ENCODE peak calls at places on chromosomes 1 and 21, in four cellular contexts. S is HepG2, U is K562, D is H1. A is an unnamed sample.

GRCh38 chr1:210252621-210253041 is 20.0 kb downstream of the SERTAD4 start:
- DNase-seq in S (no peak), U (peak), D (peak), A (no peak)

GRCh38 chr1:87878873-87879272 is 550.2 kb downstream of the LMO4 start:
- DNase-seq in S (no peak), U (no peak), D (no peak), A (no peak)

GRCh38 chr1:227793079-227793947 is 22.2 kb upstream of the PRSS38 start:
- DNase-seq in S (no peak), U (peak), D (no peak), A (no peak)

GRCh38 chr1:20402585-20403422 is 83.2 kb downstream of the CAMK2N1 start:
- DNase-seq in S (no peak), U (no peak), D (no peak), A (no peak)

GRCh38 chr1:53376742-53377437 is 49.0 kb upstream of the LRP8 start:
- DNase-seq in S (no peak), U (no peak), D (peak), A (no peak)

GRCh38 chr1:24957016-24957807 is 27.1 kb upstream of the RUNX3 start:
- DNase-seq in S (no peak), U (no peak), D (no peak), A (no peak)

GRCh38 chr21:37862536-37862935 is 53.7 kb downstream of the KCNJ6 start:
- DNase-seq in S (no peak), U (no peak), D (peak), A (no peak)

GRCh38 chr1:206684478-206685255 is at the start of gene MAPKAPK2:
- DNase-seq in S (no peak), U (peak), D (peak), A (no peak)

GRCh38 chr1:110211503-110212164 is 1.5 kb downstream of the KCNC4 start:
- DNase-seq in S (no peak), U (no peak), D (peak), A (no peak)

GRCh38 chr1:2593251-2593878 is 6.8 kb downstream of the PRXL2B start:
- DNase-seq in S (no peak), U (no peak), D (no peak), A (no peak)

GRCh38 chr1:214351551-214352277 is 70.8 kb downstream of the SMYD2 start:
- DNase-seq in S (no peak), U (no peak), D (no peak), A (no peak)

GRCh38 chr1:90501281-90501680 is 215.8 kb downstream of the BARHL2 start:
- DNase-seq in S (no peak), U (no peak), D (no peak), A (no peak)

GRCh38 chr21:35475768-35476167 is 426.7 kb upstream of the RUNX1 start:
- DNase-seq in S (no peak), U (no peak), D (no peak), A (no peak)

GRCh38 chr1:28682840-28683239 is 14.3 kb downstream of the GMEB1 start:
- DNase-seq in S (no peak), U (no peak), D (no peak), A (no peak)

GRCh38 chr1:156033011-156033410 is 12.3 kb upstream of the SSR2 start:
- DNase-seq in S (no peak), U (no peak), D (no peak), A (no peak)

GRCh38 chr1:225654277-225654597 is 1.3 kb upstream of the ENAH start:
- DNase-seq in S (no peak), U (no peak), D (no peak), A (no peak)

GRCh38 chr1:41368384-41368783 is 7.2 kb downstream of the FOXO6 start:
- DNase-seq in S (no peak), U (no peak), D (no peak), A (no peak)

GRCh38 chr1:159307338-159307737 is 5.2 kb downstream of the FCER1A start:
- DNase-seq in S (no peak), U (no peak), D (no peak), A (no peak)

GRCh38 chr1:236150291-236150940 is 8.1 kb downstream of the GPR137B start:
- DNase-seq in S (no peak), U (no peak), D (no peak), A (no peak)

GRCh38 chr1:180143359-180143758 is 11.3 kb upstream of the QSOX1 start:
- DNase-seq in S (no peak), U (no peak), D (no peak), A (no peak)

GRCh38 chr1:210294991-210295773 is 33.5 kb upstream of the HHAT start:
- DNase-seq in S (no peak), U (no peak), D (no peak), A (no peak)

GRCh38 chr1:203593143-203593542 is 33.5 kb upstream of the ATP2B4 start:
- DNase-seq in S (no peak), U (no peak), D (no peak), A (no peak)

GRCh38 chr1:203592728-203593127 is 33.9 kb upstream of the ATP2B4 start:
- DNase-seq in S (no peak), U (no peak), D (no peak), A (no peak)

GRCh38 chr1:203591626-203592025 is 35.0 kb upstream of the ATP2B4 start:
- DNase-seq in S (no peak), U (no peak), D (no peak), A (no peak)

GRCh38 chr1:203592156-203592555 is 34.5 kb upstream of the ATP2B4 start:
- DNase-seq in S (peak), U (no peak), D (peak), A (no peak)

GRCh38 chr1:203593723-203594122 is 32.9 kb upstream of the ATP2B4 start:
- DNase-seq in S (no peak), U (peak), D (peak), A (no peak)
- TF ChIP-seq EZH2 in S (no peak), U (no peak), D (no peak), A (no peak)

GRCh38 chr1:34162852-34163766 is 1.9 kb downstream of the CSMD2 start:
- DNase-seq in S (peak), U (peak), D (peak), A (no peak)
- TF ChIP-seq CBX5 in S (no peak), U (no peak), D (no peak), A (no peak)

GRCh38 chr1:18642278-18643095 is 11.8 kb downstream of the PAX7 start:
- DNase-seq in S (no peak), U (no peak), D (peak), A (no peak)
- TF ChIP-seq EZH2 in S (no peak), U (no peak), D (no peak), A (no peak)

GRCh38 chr1:167776151-167776550 is 54.4 kb downstream of the MPZL1 start:
- DNase-seq in S (no peak), U (no peak), D (no peak), A (no peak)

GRCh38 chr1:167776616-167777252 is 55.0 kb downstream of the MPZL1 start:
- DNase-seq in S (no peak), U (no peak), D (no peak), A (no peak)

GRCh38 chr1:167775178-167775577 is 53.4 kb downstream of the MPZL1 start:
- DNase-seq in S (no peak), U (no peak), D (no peak), A (no peak)

GRCh38 chr1:167774710-167775109 is 52.9 kb downstream of the MPZL1 start:
- DNase-seq in S (no peak), U (no peak), D (no peak), A (no peak)

DNA sequence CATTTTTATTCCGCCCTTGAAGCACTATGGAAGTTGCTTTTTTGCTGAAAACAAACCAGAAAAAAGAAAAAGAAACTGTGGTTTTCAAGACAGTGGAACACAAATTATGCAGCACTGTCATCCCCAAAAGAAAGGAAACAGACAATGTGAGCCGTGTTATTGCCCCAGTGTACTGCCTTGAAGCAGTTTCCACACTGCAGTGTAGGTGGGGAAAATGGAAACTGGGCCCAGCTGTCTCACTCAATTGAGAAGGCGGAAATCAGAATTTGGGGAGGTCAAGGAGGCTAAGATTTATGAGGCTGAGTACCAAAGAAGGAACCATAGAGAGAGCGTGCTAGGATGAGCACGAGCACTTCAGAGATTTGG is 55.5 kb downstream of the MPZL1 start:
- DNase-seq in S (no peak), U (no peak), D (no peak), A (no peak)
- TF ChIP-seq CBX5 in S (no peak), U (no peak), D (no peak), A (no peak)

GRCh38 chr1:205505791-205506190 is 1.3 kb downstream of the CDK18 start:
- DNase-seq in S (no peak), U (no peak), D (no peak), A (no peak)

GRCh38 chr1:205506409-205507196 is 2.1 kb downstream of the CDK18 start:
- DNase-seq in S (no peak), U (no peak), D (no peak), A (no peak)

GRCh38 chr1:205502992-205503391 is 1.5 kb upstream of the CDK18 start:
- DNase-seq in S (no peak), U (no peak), D (no peak), A (no peak)

GRCh38 chr1:205504311-205505075 is at the start of gene CDK18:
- DNase-seq in S (peak), U (no peak), D (peak), A (no peak)

GRCh38 chr1:205505076-205505729 is 734 bp downstream of the CDK18 start:
- DNase-seq in S (no peak), U (no peak), D (no peak), A (no peak)
- TF ChIP-seq EZH2 in S (no peak), U (no peak), D (no peak), A (no peak)

GRCh38 chr21:43340491-43341348 is 86.2 kb downstream of the SIK1 start:
- DNase-seq in S (no peak), U (no peak), D (no peak), A (no peak)
- TF ChIP-seq CBX5 in S (no peak), U (no peak), D (no peak), A (no peak)

GRCh38 chr1:70051926-70052325 is 153.5 kb downstream of the LRRC40 start:
- DNase-seq in S (no peak), U (no peak), D (no peak), A (no peak)

GRCh38 chr1:70061229-70061628 is 144.2 kb downstream of the LRRC40 start:
- DNase-seq in S (no peak), U (no peak), D (no peak), A (no peak)

GRCh38 chr1:70057500-70057899 is 147.9 kb downstream of the LRRC40 start:
- DNase-seq in S (no peak), U (no peak), D (no peak), A (no peak)
- TF ChIP-seq EZH2 in S (no peak), U (no peak), D (no peak), A (no peak)